ENCODE peak calls at places on chromosomes 12 and 14, in five cellular contexts. O, Y, L, M and V are unnamed samples.

GRCh38 chr14:98937712-98938505 is 334.1 kb downstream of the BCL11B start:
- DNase-seq in L (no peak), Y (no peak), M (no peak), O (no peak), V (peak)

GRCh38 chr14:104307627-104308401 is 169.4 kb downstream of the KIF26A start:
- DNase-seq in O (no peak), Y (no peak), L (no peak), M (no peak), V (no peak)

GRCh38 chr14:92747701-92748258 is 647 bp downstream of the LGMN start:
- DNase-seq in O (no peak), L (peak), Y (no peak), M (peak), V (no peak)

GRCh38 chr12:58873496-58873895 is 46.8 kb downstream of the LRIG3 start:
- DNase-seq in M (no peak), O (no peak), Y (no peak), L (no peak), V (no peak)

GRCh38 chr12:64992641-64993040 is 128.5 kb downstream of the WIF1 start:
- DNase-seq in O (no peak), M (no peak), L (no peak), Y (no peak), V (no peak)

GRCh38 chr14:91361236-91361811 is 56.3 kb downstream of the CCDC88C start:
- DNase-seq in L (peak), Y (no peak), O (no peak), M (no peak), V (peak)

GRCh38 chr12:116274552-116275375 is 2.7 kb downstream of the MED13L start:
- DNase-seq in M (no peak), Y (no peak), O (no peak), L (no peak), V (no peak)

GRCh38 chr14:93764211-93764659 is 24.1 kb downstream of the PRIMA1 start:
- DNase-seq in Y (no peak), L (no peak), O (no peak), M (no peak), V (no peak)

GRCh38 chr14:95696741-95697140 is 10.5 kb downstream of the TCL1B start:
- DNase-seq in L (no peak), O (no peak), M (no peak), Y (no peak), V (no peak)

GRCh38 chr12:105978686-105979085 is 160.1 kb downstream of the NUAK1 start:
- DNase-seq in L (no peak), O (no peak), M (no peak), Y (no peak), V (no peak)

GRCh38 chr12:79682593-79682992 is 8.2 kb downstream of the PAWR start:
- DNase-seq in Y (no peak), M (no peak), O (no peak), L (no peak), V (no peak)

GRCh38 chr12:12555656-12556055 is 7.0 kb downstream of the DUSP16 start:
- DNase-seq in Y (no peak), M (no peak), O (no peak), L (no peak), V (no peak)

GRCh38 chr12:45587877-45588530 is 141.5 kb upstream of the ARID2 start:
- DNase-seq in M (no peak), O (no peak), L (no peak), Y (no peak), V (no peak)

DNA sequence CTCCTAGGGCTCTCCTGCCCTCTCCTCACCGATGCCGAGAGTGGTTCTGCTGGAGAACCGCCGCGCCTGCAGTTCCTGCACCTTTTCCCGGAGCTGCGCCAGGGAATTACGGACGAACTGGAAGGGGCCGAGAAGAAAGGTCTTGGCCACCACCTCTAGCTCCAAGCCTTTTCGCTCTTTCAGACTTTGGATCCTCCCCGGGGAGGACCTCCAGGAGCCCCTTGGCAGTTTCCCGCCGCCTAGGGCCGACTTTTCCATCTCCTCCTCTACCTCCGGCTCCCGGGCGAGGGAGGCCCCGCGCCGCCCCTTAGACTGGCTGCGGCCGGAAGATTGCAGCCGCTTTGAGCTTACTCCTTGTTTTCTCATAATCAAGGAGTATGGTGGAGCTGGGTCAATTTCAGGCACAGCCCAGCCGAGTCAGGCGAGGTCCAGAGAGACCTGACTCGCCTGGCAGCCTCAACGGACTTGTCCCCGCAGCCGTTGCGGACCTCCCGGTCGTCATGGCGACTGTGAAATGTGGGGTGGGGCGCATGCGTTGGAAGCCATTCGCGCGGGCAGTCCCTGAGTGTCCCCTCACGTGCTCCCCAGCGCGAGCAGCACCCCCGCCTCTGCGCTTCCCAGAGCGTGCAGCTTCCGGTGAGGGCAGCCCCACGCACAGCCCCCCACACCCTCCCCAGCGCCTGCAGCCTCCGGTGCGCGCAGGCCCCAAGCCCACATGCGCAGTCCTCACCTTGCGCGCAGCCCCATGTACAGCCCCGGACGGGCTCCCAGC is at the start of gene DPY19L2:
- DNase-seq in M (peak), Y (peak), L (peak), O (no peak), V (peak)
- TF ChIP-seq POLR2A in M (no peak), Y (no peak), L (no peak), O (no peak), V (no peak)

GRCh38 chr14:72643317-72643801 is 250.5 kb downstream of the DPF3 start:
- DNase-seq in L (no peak), O (no peak), Y (peak), M (peak), V (no peak)
- TF ChIP-seq MAX in L (no peak), O (no peak), Y (peak), M (no peak), V (no peak)

GRCh38 chr12:60935981-60936761 is 1324.0 kb upstream of the USP15 start:
- DNase-seq in M (no peak), Y (no peak), L (peak), O (no peak), V (no peak)
- TF ChIP-seq CTCF in M (no peak), Y (no peak), L (no peak), O (peak), V (no peak)

GRCh38 chr12:52009081-52009751 is 2.5 kb downstream of the TAMALIN start:
- DNase-seq in Y (no peak), L (no peak), O (no peak), M (peak), V (peak)

GRCh38 chr12:52006726-52007157 is at the start of gene TAMALIN:
- DNase-seq in Y (no peak), M (peak), L (no peak), O (no peak), V (peak)

GRCh38 chr12:52007982-52008510 is 1.3 kb downstream of the TAMALIN start:
- DNase-seq in O (no peak), L (no peak), M (no peak), Y (no peak), V (peak)

GRCh38 chr12:52005903-52006703 is 643 bp upstream of the TAMALIN start:
- DNase-seq in O (no peak), Y (no peak), L (no peak), M (no peak), V (peak)

GRCh38 chr12:52007158-52007921 is 594 bp downstream of the TAMALIN start:
- DNase-seq in Y (no peak), L (no peak), O (no peak), M (peak), V (peak)
- TF ChIP-seq POLR2A in Y (no peak), L (no peak), O (no peak), M (no peak), V (no peak)

GRCh38 chr14:102853703-102854396 is 68.6 kb upstream of the AMN start:
- DNase-seq in O (no peak), L (no peak), M (no peak), Y (no peak), V (peak)

GRCh38 chr14:102854397-102854703 is 68.1 kb upstream of the AMN start:
- DNase-seq in L (no peak), O (no peak), M (no peak), Y (no peak), V (no peak)

GRCh38 chr14:102848830-102849521 is 71.7 kb downstream of the TRAF3 start:
- DNase-seq in O (no peak), M (no peak), L (no peak), Y (no peak), V (no peak)

DNA sequence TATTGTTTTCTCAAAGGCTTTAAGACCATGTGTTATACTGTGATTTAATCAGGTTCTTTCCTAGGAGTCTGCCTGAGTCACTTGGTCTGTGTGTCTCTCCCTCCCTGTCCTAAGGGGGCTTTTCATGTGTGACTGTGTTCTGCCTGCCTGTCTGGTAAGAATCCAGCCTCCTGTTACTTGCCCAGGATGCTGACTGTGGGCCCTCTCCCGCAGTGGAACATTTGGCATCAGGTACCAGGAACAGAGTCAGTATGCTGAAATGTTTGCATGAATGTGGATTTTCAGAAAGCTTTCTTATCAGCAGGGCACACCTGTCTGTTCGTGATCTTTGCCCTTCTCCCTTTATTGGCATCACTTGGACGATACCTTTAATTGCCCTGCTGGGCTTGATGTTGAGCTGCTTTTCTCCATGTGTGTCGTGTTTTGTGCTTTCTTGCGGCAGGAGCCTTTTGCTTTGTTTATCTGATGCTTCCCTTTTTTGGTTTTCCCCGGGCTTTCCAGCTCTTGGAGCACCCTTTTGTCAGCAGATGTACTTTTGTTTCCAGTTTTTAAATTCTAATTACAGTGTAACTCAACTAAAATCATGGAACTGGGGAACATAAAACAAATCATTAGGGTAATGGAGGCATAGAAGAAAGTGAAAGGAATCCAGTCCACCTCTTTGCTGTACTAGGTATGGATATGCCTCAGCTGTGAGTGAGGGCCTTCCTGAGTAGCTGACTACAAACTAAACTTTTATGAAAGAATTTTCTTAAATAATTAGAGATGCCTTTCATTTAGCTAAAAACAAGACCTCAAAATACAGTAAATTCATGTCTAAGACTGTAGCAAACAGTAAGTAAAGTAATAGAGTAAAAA is 72.5 kb downstream of the TRAF3 start:
- DNase-seq in O (no peak), M (peak), L (no peak), Y (no peak), V (no peak)
- TF ChIP-seq MAX in O (no peak), M (no peak), L (no peak), Y (no peak), V (no peak)

DNA sequence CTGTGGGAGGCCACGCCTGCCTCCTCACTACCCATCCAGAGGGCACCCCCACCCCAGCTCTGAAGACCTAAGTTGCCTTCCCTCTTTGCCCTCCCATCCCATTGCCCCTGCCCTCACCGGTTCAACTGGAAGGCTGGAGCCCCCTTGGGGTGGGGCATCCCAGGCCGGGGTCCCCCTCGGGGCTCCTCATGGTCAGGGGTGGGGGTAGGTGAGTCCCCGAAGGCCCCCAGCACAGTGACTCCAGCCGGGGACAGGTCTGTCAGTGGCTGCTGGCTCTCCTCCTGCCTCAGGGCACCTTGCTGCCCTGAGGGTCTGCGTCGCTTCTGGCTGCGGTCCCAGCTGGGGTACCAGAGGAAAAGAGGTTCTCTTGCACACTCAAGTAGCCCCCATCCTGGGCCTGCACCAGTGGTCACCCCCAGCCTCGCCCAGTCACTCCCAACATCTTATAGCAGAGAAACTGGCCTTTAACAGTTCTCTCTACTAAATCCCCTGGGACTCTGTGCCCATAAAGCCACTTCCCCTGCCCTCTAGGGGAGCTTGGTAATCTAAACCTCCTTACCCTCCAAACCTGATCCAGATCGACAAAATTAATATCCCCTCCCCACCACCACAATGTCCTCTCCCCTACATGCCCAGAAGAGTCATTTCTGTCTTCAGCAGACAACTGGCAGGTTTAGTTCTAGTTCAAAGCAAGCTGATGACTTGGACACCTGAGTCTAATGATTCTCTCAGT is 5.1 kb downstream of the PIANP start:
- DNase-seq in Y (no peak), M (no peak), L (no peak), O (no peak), V (peak)
- TF ChIP-seq CTCF in Y (no peak), M (no peak), L (no peak), O (no peak), V (no peak)